ENCODE peak calls at places on chromosomes 5 and 9, in four cellular contexts. A, H, K and V are unnamed samples.

GRCh38 chr5:54090495-54091084 is 219.8 kb downstream of the ARL15 start:
- DNase-seq in H (no peak), K (peak; percentile 89), A (no peak), V (peak; percentile 80)

GRCh38 chr9:14766299-14766698 is 43.8 kb upstream of the CER1 start:
- DNase-seq in K (no peak), A (no peak), H (no peak), V (peak; percentile 16)

GRCh38 chr9:113463418-113464285 is at the start of gene RGS3:
- DNase-seq in H (peak; percentile 77), K (no peak), A (no peak), V (no peak)

GRCh38 chr9:95605087-95605486 is 88.3 kb upstream of the PTCH1 start:
- DNase-seq in H (no peak), K (no peak), A (no peak), V (no peak)

GRCh38 chr5:168946363-168946762 is 354.6 kb downstream of the SLIT3 start:
- DNase-seq in A (no peak), K (no peak), H (no peak), V (no peak)

GRCh38 chr5:129506092-129506491 is 46.0 kb downstream of the ADAMTS19 start:
- DNase-seq in A (no peak), H (no peak), K (no peak), V (no peak)

GRCh38 chr5:157155297-157155696 is 10.8 kb downstream of the GARIN3 start:
- DNase-seq in A (no peak), H (no peak), K (no peak), V (no peak)

GRCh38 chr5:157100140-157100679 is 8.6 kb downstream of the HAVCR2 start:
- DNase-seq in A (no peak), K (peak; percentile 25), H (no peak), V (no peak)

GRCh38 chr5:138054206-138054605 is 21.3 kb upstream of the FAM13B start:
- DNase-seq in A (peak; percentile 45), K (no peak), H (no peak), V (no peak)

GRCh38 chr9:100160021-100160420 is 61.0 kb downstream of the INVS start:
- DNase-seq in A (peak; percentile 33), K (no peak), H (no peak), V (no peak)

GRCh38 chr9:17322882-17323864 is 188.3 kb downstream of the CNTLN start:
- DNase-seq in H (no peak), A (no peak), K (no peak), V (no peak)

GRCh38 chr5:130138406-130139060 is 234.3 kb downstream of the CHSY3 start:
- DNase-seq in A (no peak), H (no peak), K (no peak), V (no peak)

GRCh38 chr5:139689631-139690384 is 41.7 kb downstream of the CXXC5 start:
- DNase-seq in H (no peak), A (peak; percentile 81), K (no peak), V (no peak)

GRCh38 chr9:124215956-124216355 is 41.8 kb upstream of the NEK6 start:
- DNase-seq in A (no peak), K (no peak), H (peak; percentile 4), V (no peak)

GRCh38 chr5:39605966-39606591 is 181.3 kb upstream of the DAB2 start:
- DNase-seq in A (no peak), K (no peak), H (no peak), V (no peak)

GRCh38 chr9:109422641-109423040 is 75.5 kb downstream of the PTPN3 start:
- DNase-seq in A (peak; percentile 65), H (no peak), K (no peak), V (no peak)

GRCh38 chr9:121721770-121722169 is 70.3 kb downstream of the DAB2IP start:
- DNase-seq in H (peak; percentile 70), A (no peak), K (no peak), V (no peak)

GRCh38 chr9:121720311-121720991 is 69.0 kb downstream of the DAB2IP start:
- DNase-seq in A (no peak), K (no peak), H (no peak), V (no peak)

GRCh38 chr9:121718501-121718900 is 67.1 kb downstream of the DAB2IP start:
- DNase-seq in H (no peak), A (no peak), K (no peak), V (no peak)

GRCh38 chr9:121718063-121718462 is 66.6 kb downstream of the DAB2IP start:
- DNase-seq in K (no peak), A (no peak), H (no peak), V (no peak)

GRCh38 chr9:121720992-121721350 is 69.5 kb downstream of the DAB2IP start:
- DNase-seq in K (no peak), H (no peak), A (no peak), V (no peak)
- TF ChIP-seq CTCF in K (peak; percentile 27), H (peak; percentile 5), A (no peak), V (peak; percentile 23)

GRCh38 chr5:1815071-1815786 is 14.0 kb downstream of the NDUFS6 start:
- DNase-seq in H (no peak), A (no peak), K (no peak), V (no peak)

GRCh38 chr5:1817261-1818043 is 16.2 kb downstream of the NDUFS6 start:
- DNase-seq in K (no peak), H (no peak), A (no peak), V (no peak)

GRCh38 chr5:1814183-1815020 is 13.2 kb downstream of the NDUFS6 start:
- DNase-seq in K (no peak), A (no peak), H (peak; percentile 39), V (no peak)

GRCh38 chr5:1818784-1819183 is 17.6 kb downstream of the NDUFS6 start:
- DNase-seq in K (no peak), H (no peak), A (no peak), V (no peak)

DNA sequence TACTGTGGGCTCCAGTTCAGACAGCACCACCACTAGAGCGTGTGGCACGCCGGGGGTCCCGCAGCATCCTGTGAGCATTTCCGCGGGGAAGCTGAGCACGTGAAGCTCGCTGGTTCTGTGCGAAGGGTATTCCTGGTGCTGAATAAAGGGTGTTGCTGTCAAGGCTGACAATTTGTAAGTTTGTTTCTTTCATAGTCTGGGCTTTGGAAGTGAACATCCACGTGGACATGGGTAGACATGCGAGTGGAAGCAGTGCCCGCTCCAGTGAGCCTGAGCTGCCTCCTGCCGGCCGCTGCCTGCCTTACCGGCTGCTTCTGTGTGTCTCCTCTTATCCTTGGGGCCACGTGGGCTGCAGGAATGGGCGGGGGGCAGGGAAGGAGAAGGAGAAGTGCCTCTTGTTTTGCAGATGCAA is 14.7 kb downstream of the NDUFS6 start:
- DNase-seq in H (no peak), A (no peak), K (no peak), V (no peak)
- TF ChIP-seq CTCF in H (no peak), A (no peak), K (no peak), V (no peak)

GRCh38 chr5:80656425-80656824 is 1.6 kb upstream of the DHFR start:
- DNase-seq in H (no peak), A (no peak), K (no peak), V (no peak)

GRCh38 chr5:80654054-80654390 is 430 bp upstream of the MSH3 start:
- DNase-seq in A (peak; percentile 40), K (no peak), H (peak; percentile 53), V (no peak)

GRCh38 chr5:80653497-80653896 is 955 bp upstream of the MSH3 start:
- DNase-seq in H (no peak), A (no peak), K (no peak), V (no peak)

GRCh38 chr5:80655231-80655784 is 525 bp upstream of the DHFR start:
- DNase-seq in A (no peak), K (no peak), H (no peak), V (no peak)

GRCh38 chr5:80654391-80655230 is at the start of the genes DHFR and MSH3:
- DNase-seq in H (peak; percentile 93), K (peak; percentile 48), A (peak; percentile 94), V (peak; percentile 59)
- TF ChIP-seq CTCF in H (no peak), K (peak; percentile 5), A (no peak), V (no peak)

GRCh38 chr5:107155667-107156066 is 515.1 kb downstream of the EFNA5 start:
- DNase-seq in H (no peak), K (no peak), A (no peak), V (no peak)

GRCh38 chr5:107154598-107154997 is 516.1 kb downstream of the EFNA5 start:
- DNase-seq in K (no peak), A (no peak), H (no peak), V (no peak)

GRCh38 chr5:107153304-107153703 is 517.4 kb downstream of the EFNA5 start:
- DNase-seq in K (no peak), H (no peak), A (no peak), V (no peak)

DNA sequence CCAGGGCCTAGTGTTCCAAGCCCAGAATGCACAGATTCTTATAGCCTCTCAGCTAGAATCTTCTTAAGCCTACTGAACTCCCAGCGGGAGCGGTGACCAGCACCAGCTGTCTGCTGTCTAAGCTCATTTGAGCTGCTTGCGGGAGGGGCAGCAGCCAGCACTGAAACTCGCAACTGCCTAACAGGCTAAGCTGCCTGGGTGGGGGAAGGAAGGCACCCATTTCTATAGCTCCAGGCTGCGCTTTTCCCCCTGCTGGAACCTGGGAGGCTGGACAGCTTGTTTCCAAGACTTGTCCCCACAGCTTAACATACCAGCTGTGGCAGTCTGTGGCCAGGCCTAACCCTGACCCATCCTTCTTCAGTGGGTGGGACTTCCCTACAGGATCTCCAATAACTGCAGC is 512.9 kb downstream of the EFNA5 start:
- DNase-seq in K (no peak), A (no peak), H (no peak), V (no peak)
- TF ChIP-seq CTCF in K (no peak), A (no peak), H (no peak), V (no peak)